ENCODE peak calls at places on chromosomes 12 and 14, in four cellular contexts. S is thyroid gland, P is stomach, I is GM12878. C is an unnamed sample.

GRCh38 chr14:74419086-74419485 is 6.9 kb downstream of the SYNDIG1L start:
- DNase-seq in P (no peak), I (no peak), S (no peak), C (no peak)

GRCh38 chr14:59274991-59275391 is 86.5 kb downstream of the DAAM1 start:
- DNase-seq in P (no peak), I (peak; percentile 67), S (peak; percentile 94), C (no peak)

GRCh38 chr12:99110866-99111265 is 465.8 kb downstream of the APAF1 start:
- DNase-seq in I (no peak), S (no peak), P (no peak), C (no peak)

GRCh38 chr12:121917950-121918678 is at the start of gene CFAP251:
- DNase-seq in P (peak; percentile 99), S (peak; percentile 100), I (peak; percentile 50), C (peak; percentile 99)

GRCh38 chr12:116317986-116318737 is 40.7 kb upstream of the MED13L start:
- DNase-seq in I (no peak), S (peak; percentile 47), P (peak; percentile 72), C (no peak)

GRCh38 chr12:107145397-107145796 is 52.0 kb upstream of the CRY1 start:
- DNase-seq in S (no peak), P (no peak), I (no peak), C (no peak)

GRCh38 chr12:106645074-106645421 is 62.2 kb downstream of the RFX4 start:
- DNase-seq in S (peak; percentile 9), P (peak; percentile 71), I (no peak), C (no peak)

GRCh38 chr12:77485961-77486579 is 344.6 kb upstream of the NAV3 start:
- DNase-seq in S (no peak), I (no peak), P (no peak), C (no peak)

GRCh38 chr12:3542156-3542555 is 51.2 kb downstream of the PRMT8 start:
- DNase-seq in S (no peak), I (no peak), P (no peak), C (no peak)
- H3K27ac ChIP-seq in S (no peak overlapping the region), I (no peak overlapping the region), P (no peak overlapping the region), C (no peak overlapping the region)

DNA sequence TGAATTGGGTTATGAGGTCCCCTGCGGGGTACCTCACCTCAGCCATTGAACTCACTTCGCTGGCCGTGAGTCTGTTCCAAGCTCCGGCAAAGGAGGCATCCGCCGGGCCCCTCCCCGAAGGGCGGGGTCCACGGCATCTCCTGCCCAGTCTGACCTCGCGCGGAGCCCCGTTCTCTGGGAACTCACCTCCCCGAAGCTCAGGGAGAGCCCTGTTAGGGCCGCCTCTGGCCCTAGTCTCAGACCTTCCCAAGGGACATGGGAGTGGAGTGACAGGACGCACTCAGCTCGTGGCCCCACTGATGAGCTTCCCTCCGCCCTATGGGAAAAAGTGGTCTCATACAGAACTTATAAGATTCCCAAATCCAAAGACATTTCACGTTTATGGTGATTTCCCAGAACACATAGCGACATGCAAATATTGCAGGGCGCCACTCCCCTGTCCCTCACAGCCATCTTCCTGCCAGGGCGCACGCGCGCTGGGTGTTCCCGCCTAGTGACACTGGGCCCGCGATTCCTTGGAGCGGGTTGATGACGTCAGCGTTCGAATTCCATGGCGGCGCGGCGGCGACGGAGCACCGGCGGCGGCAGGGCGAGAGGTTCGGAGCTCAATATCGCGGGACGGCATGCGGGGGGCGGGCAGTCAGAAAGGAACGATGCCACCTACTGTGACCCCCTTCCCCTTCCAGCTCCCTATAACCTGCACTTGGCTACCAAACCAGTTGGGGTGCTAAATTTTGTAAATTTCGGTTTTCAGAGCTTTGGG is at the start of gene PARP2:
- DNase-seq in P (peak; percentile 95), S (peak; percentile 98), I (peak; percentile 99), C (peak; percentile 97)
- TF ChIP-seq POLR2A in P (no peak), S (peak; percentile 80), I (peak; percentile 97), C (peak; percentile 99)

DNA sequence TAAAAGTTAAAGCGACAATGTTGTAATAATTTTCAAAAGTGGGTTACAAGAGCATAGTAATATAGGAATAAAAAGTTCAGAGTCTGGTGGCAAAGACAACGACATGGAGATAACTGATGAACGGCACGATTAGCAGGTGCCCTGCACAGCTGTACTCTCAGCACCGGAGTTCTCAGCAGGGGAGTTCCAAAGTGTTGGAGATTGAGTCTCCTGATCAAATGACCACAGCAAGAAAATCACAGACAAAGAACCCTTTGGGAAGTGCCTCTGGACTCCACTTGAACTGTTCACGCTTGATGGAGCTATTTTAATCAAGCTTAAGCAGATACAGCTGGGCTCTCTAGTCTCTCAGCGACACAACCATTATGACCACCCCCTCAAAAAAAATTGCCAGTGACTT is 153.1 kb downstream of the ALG10B start:
- DNase-seq in I (no peak), S (peak; percentile 11), P (no peak), C (no peak)
- H3K27ac ChIP-seq in I (no peak overlapping the region), S (no peak overlapping the region), P (no peak overlapping the region), C (no peak overlapping the region)

DNA sequence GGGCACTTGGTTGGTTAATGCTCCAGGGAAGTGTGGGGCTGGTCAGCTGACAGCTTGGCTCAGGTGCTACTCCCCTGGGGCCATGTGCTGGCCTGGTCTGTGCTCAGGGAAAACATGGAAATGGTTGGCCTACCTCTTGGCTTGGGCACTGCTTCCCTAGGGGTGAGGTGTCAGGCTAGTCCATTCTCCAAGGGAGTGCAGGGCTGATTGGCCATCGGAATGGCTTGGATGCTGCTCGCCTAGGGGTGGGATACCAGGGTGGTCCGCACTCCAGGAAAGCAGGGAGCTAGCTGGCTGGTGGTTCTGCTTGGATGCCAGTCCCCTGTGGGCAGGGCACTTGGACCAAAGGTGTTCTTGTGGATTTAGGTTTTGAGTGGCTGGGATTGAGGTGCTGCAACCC is 245.7 kb downstream of the RAD51B start:
- DNase-seq in S (no peak), P (no peak), I (no peak), C (no peak)
- TF ChIP-seq POLR2A in S (no peak), P (no peak), I (no peak), C (no peak)

DNA sequence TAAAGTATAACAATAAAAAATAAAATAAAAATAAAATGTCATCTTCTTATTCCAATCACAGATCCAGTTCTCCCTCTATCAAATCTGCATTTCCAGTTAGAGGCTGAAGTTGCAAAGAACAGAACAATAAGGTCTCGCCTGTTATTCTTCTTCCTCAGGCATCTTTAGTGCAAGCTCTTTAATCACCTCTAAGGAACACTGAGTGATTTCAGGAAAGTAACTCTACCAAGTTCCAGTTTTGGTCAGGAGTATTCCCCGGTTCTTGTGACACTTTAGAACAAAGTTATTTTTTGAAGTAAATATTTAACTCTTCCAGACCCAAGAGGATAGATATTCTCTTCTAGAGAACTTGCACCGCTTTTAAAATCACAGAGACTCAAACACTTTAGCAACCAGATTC is 57.8 kb upstream of the DICER1 start:
- DNase-seq in S (no peak), I (peak; percentile 28), P (no peak), C (no peak)
- H3K27ac ChIP-seq in S (peak overlapping the region; percentile 70), I (peak overlapping the region; percentile 7), P (no peak overlapping the region), C (no peak overlapping the region)

GRCh38 chr14:75981426-75981825 is 369 bp downstream of the TGFB3 start:
- DNase-seq in I (peak; percentile 60), S (peak; percentile 27), P (no peak), C (no peak)

GRCh38 chr14:75979641-75980422 is 2.0 kb downstream of the TGFB3 start:
- DNase-seq in P (no peak), I (no peak), S (no peak), C (no peak)

GRCh38 chr14:75982724-75983358 is 1.0 kb upstream of the TGFB3 start:
- DNase-seq in I (no peak), P (no peak), S (peak; percentile 52), C (peak; percentile 34)

GRCh38 chr14:75980856-75981255 is 939 bp downstream of the TGFB3 start:
- DNase-seq in I (no peak), S (no peak), P (peak; percentile 47), C (no peak)

GRCh38 chr14:75981826-75982723 is at the start of gene TGFB3:
- DNase-seq in S (peak; percentile 80), P (peak; percentile 85), I (no peak), C (peak; percentile 91)
- TF ChIP-seq POLR2A in S (no peak), P (peak; percentile 78), I (peak; percentile 38), C (peak; percentile 48)

DNA sequence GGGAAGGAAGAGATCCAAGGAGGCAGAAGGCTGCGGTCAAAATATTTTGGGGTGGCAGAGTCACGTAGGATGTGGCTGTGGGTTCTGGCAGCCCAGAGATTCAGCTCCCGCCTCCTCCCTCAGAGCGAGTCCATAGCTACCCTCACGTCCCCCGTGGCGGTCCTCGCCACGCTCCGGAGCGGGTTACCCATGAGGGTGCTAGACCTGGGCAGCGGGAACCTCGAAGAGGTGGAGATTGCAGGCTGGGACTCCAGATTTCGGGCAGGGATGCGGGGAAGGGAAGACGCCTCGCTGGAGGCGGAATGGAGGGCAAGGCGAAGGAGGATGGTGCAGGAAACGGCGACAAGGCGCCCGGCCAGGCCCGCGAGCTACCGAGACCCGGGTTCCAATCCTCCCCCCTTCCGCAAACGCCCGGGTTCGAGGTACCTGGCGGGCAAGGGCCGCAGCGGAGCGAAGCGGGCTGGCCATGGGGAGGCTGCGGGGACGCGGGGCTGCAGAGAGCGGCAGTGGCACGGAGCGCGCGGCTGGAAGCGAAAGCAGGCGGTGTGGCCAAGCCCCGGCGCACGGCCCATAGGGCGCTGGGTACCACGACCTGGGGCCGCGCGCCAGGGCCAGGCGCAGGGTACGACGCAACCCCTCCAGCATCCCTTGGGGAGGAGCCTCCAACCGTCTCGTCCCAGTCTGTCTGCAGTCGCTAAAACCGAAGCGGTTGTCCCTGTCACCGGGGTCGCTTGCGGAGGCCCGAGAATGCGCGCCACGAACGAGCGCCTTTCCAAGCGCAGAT is 46.2 kb downstream of the BCAT1 start:
- DNase-seq in S (no peak), P (no peak), I (no peak), C (no peak)
- H3K27ac ChIP-seq in S (no peak overlapping the region), P (peak overlapping the region; percentile 52), I (peak overlapping the region; percentile 48), C (peak overlapping the region; percentile 43)

DNA sequence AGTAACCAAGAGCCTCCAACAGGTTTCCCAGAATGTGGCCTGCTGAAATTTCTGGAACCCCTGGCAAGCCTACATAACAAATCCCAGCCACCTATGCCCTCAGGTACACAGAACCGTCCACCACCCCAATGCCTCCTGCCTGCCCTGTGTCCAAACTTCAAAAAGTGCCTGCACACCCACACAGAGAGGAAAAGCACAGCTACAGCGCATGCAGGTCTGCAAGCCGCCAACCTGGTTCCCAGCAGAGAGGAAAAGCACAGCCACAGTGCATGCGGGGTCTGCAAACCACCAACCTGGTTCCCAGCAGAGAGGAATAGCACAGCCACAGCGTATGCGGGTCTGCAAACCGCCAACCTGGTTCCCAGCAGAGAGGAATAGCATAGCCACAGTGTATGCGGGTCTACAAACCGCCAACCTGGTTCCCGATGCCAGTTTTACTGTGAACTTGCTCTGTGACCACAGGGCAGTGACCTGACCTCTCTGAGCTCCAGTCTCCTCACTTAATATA is 113.5 kb downstream of the SCARB1 start:
- DNase-seq in I (no peak), S (no peak), P (no peak), C (no peak)
- TF ChIP-seq POLR2A in I (no peak), S (no peak), P (no peak), C (no peak)

GRCh38 chr12:57477710-57478681 is 1.7 kb downstream of the ARHGAP9 start:
- DNase-seq in I (peak; percentile 41), S (no peak), P (no peak), C (peak; percentile 70)
- H3K27ac ChIP-seq in I (peak overlapping the region; percentile 85), S (no peak overlapping the region), P (peak overlapping the region; percentile 79), C (peak overlapping the region; percentile 82)

C was measured in Peyer's patch.